ENCODE peak calls at places on chromosomes 1 and 21, in ten cellular contexts. D, B, X, F, S, K, E, C, P and M are unnamed samples.

GRCh38 chr1:9105336-9105867 is 23.5 kb downstream of the GPR157 start:
- DNase-seq in D (no peak), B (no peak), X (no peak), F (no peak), S (no peak), K (no peak), E (no peak), C (no peak), P (no peak), M (no peak)

GRCh38 chr1:27605796-27606707 is 2.1 kb upstream of the AHDC1 start:
- DNase-seq in D (peak; percentile 51), B (no peak), X (peak; percentile 51), F (no peak), S (peak; percentile 71), K (no peak), E (no peak), C (no peak), P (peak; percentile 73), M (no peak)

GRCh38 chr1:30817083-30817450 is 59.5 kb upstream of the LAPTM5 start:
- DNase-seq in D (no peak), B (no peak), X (no peak), F (no peak), S (no peak), K (no peak), E (no peak), C (no peak), P (no peak), M (no peak)

GRCh38 chr1:71667224-71667623 is 586.4 kb upstream of the ZRANB2 start:
- DNase-seq in D (no peak), B (no peak), X (no peak), F (no peak), S (no peak), K (no peak), E (peak; percentile 62), C (no peak), P (no peak), M (no peak)

GRCh38 chr21:37582613-37583012 is 216.0 kb downstream of the DYRK1A start:
- DNase-seq in D (no peak), B (no peak), X (peak; percentile 52), F (no peak), S (peak; percentile 11), K (peak; percentile 28), E (no peak), C (peak; percentile 2), P (no peak), M (no peak)

GRCh38 chr1:234515821-234516241 is 36.9 kb upstream of the TARBP1 start:
- DNase-seq in D (no peak), B (no peak), X (peak; percentile 18), F (no peak), S (no peak), K (peak; percentile 72), E (no peak), C (no peak), P (no peak), M (no peak)

GRCh38 chr1:9561429-9561828 is 22.2 kb downstream of the SLC25A33 start:
- DNase-seq in D (no peak), B (peak; percentile 30), X (peak; percentile 39), F (no peak), S (no peak), K (peak; percentile 82), E (peak; percentile 73), C (no peak), P (no peak), M (no peak)

GRCh38 chr1:76870037-76870436 is 2.8 kb downstream of the ST6GALNAC5 start:
- DNase-seq in D (no peak), B (no peak), X (no peak), F (no peak), S (no peak), K (no peak), E (no peak), C (no peak), P (no peak), M (no peak)

GRCh38 chr21:17673261-17674020 is 60.7 kb upstream of the BTG3 start:
- DNase-seq in D (no peak), B (no peak), X (no peak), F (no peak), S (no peak), K (peak; percentile 7), E (no peak), C (no peak), P (no peak), M (no peak)

GRCh38 chr1:90729484-90730246 is 12.6 kb upstream of the BARHL2 start:
- DNase-seq in D (no peak), B (no peak), X (no peak), F (no peak), S (no peak), K (no peak), E (no peak), C (no peak), P (no peak), M (no peak)

GRCh38 chr21:40243676-40244075 is 376.4 kb downstream of the PCP4 start:
- DNase-seq in D (no peak), B (no peak), X (no peak), F (no peak), S (no peak), K (no peak), E (no peak), C (no peak), P (no peak), M (no peak)

GRCh38 chr1:174753131-174753530 is 246.6 kb upstream of the CACYBP start:
- DNase-seq in D (no peak), B (no peak), X (no peak), F (no peak), S (no peak), K (no peak), E (no peak), C (no peak), P (no peak), M (no peak)

GRCh38 chr1:18443573-18444520 is 36.9 kb upstream of the KLHDC7A start:
- DNase-seq in D (no peak), B (no peak), X (no peak), F (no peak), S (no peak), K (no peak), E (no peak), C (no peak), P (no peak), M (no peak)

GRCh38 chr1:63611231-63611630 is 18.0 kb downstream of the PGM1 start:
- DNase-seq in D (no peak), B (no peak), X (no peak), F (no peak), S (no peak), K (no peak), E (no peak), C (no peak), P (no peak), M (no peak)

GRCh38 chr1:154182342-154183044 is 9.4 kb downstream of the TPM3 start:
- DNase-seq in D (peak; percentile 78), B (peak; percentile 62), X (peak; percentile 68), F (peak; percentile 89), S (peak; percentile 91), K (peak; percentile 43), E (peak; percentile 73), C (peak; percentile 31), P (peak; percentile 92), M (peak; percentile 81)

GRCh38 chr1:16612332-16613172 is 812 bp downstream of the NBPF1 start:
- DNase-seq in D (peak; percentile 63), B (peak; percentile 90), X (peak; percentile 68), F (peak; percentile 73), S (peak; percentile 57), K (peak; percentile 89), E (peak; percentile 77), C (peak; percentile 73), P (peak; percentile 32), M (peak; percentile 77)

GRCh38 chr1:56509713-56510641 is 69.4 kb downstream of the PLPP3 start:
- DNase-seq in D (no peak), B (no peak), X (no peak), F (no peak), S (no peak), K (no peak), E (no peak), C (no peak), P (no peak), M (no peak)

GRCh38 chr1:233020441-233020840 is 70.0 kb downstream of the NTPCR start:
- DNase-seq in D (no peak), B (no peak), X (no peak), F (peak; percentile 25), S (no peak), K (no peak), E (no peak), C (no peak), P (no peak), M (peak; percentile 19)

GRCh38 chr1:30522031-30523004 is 201.1 kb downstream of the MATN1 start:
- DNase-seq in D (peak; percentile 89), B (peak; percentile 76), X (no peak), F (peak; percentile 90), S (no peak), K (peak; percentile 88), E (peak; percentile 61), C (no peak), P (no peak), M (peak; percentile 91)

GRCh38 chr1:59007820-59008598 is 224.2 kb upstream of the JUN start:
- DNase-seq in D (no peak), B (no peak), X (no peak), F (no peak), S (peak; percentile 60), K (no peak), E (no peak), C (no peak), P (no peak), M (no peak)

GRCh38 chr1:92795166-92795565 is 10.3 kb upstream of the EVI5 start:
- DNase-seq in D (no peak), B (no peak), X (no peak), F (no peak), S (no peak), K (no peak), E (no peak), C (no peak), P (no peak), M (no peak)

GRCh38 chr1:165894591-165894990 is 67.2 kb downstream of the UCK2 start:
- DNase-seq in D (no peak), B (no peak), X (no peak), F (no peak), S (no peak), K (no peak), E (no peak), C (no peak), P (no peak), M (no peak)

GRCh38 chr1:63122051-63122450 is 200.3 kb upstream of the FOXD3 start:
- DNase-seq in D (no peak), B (no peak), X (no peak), F (no peak), S (no peak), K (no peak), E (no peak), C (no peak), P (no peak), M (no peak)

GRCh38 chr1:32241011-32241763 is 5.8 kb upstream of the FAM167B start:
- DNase-seq in D (peak; percentile 77), B (no peak), X (no peak), F (peak; percentile 69), S (peak; percentile 60), K (no peak), E (no peak), C (peak; percentile 45), P (peak; percentile 50), M (peak; percentile 73)

GRCh38 chr1:231355171-231355570 is 17.1 kb downstream of the SPRTN start:
- DNase-seq in D (no peak), B (no peak), X (no peak), F (no peak), S (no peak), K (no peak), E (no peak), C (no peak), P (no peak), M (no peak)

GRCh38 chr1:87176090-87176489 is 152.6 kb upstream of the LMO4 start:
- DNase-seq in D (no peak), B (no peak), X (no peak), F (no peak), S (no peak), K (no peak), E (no peak), C (no peak), P (peak; percentile 13), M (no peak)

GRCh38 chr1:161230762-161231161 is 4.9 kb downstream of the TOMM40L start:
- DNase-seq in D (no peak), B (no peak), X (no peak), F (no peak), S (no peak), K (no peak), E (no peak), C (no peak), P (no peak), M (no peak)